ENCODE peak calls at places on chromosome 21, in nine cellular contexts. A is cardiac fibroblast, F is stomach, H is GM12865, X is A549, E is AG09309, L is bronchial epithelial cell, P is GM06990, K is thoracic aorta. C is an unnamed sample.

GRCh38 chr21:36466061-36466511 is 13.8 kb downstream of the CLDN14 start:
- DNase-seq in A (peak), F (no peak), H (no peak), X (no peak), E (no peak), L (no peak), P (no peak), K (no peak), C (no peak)

GRCh38 chr21:39659070-39659815 is 46.5 kb downstream of the B3GALT5 start:
- DNase-seq in A (no peak), F (no peak), H (no peak), X (no peak), E (no peak), L (no peak), P (no peak), K (no peak), C (no peak)

GRCh38 chr21:27268290-27268689 is 301.4 kb upstream of the ADAMTS5 start:
- DNase-seq in A (peak), F (no peak), H (no peak), X (no peak), E (peak), L (no peak), P (no peak), K (no peak), C (no peak)

GRCh38 chr21:34022557-34023335 is 50.6 kb upstream of the MRPS6 start:
- DNase-seq in A (no peak), F (no peak), H (peak), X (no peak), E (no peak), L (no peak), P (peak), K (no peak), C (no peak)

GRCh38 chr21:23452384-23453083 is 2154.7 kb downstream of the MRPL39 start:
- DNase-seq in A (no peak), F (no peak), H (peak), X (no peak), E (no peak), L (no peak), P (no peak), K (no peak), C (no peak)

GRCh38 chr21:24840287-24840686 is 767.0 kb downstream of the MRPL39 start:
- DNase-seq in A (no peak), F (no peak), H (no peak), X (no peak), E (no peak), L (no peak), P (peak), K (no peak), C (no peak)

GRCh38 chr21:33939224-33939623 is 23.6 kb upstream of the ATP5PO start:
- DNase-seq in A (no peak), F (no peak), H (no peak), X (no peak), E (no peak), L (no peak), P (no peak), K (no peak), C (no peak)

GRCh38 chr21:27213328-27213727 is 246.4 kb upstream of the ADAMTS5 start:
- DNase-seq in A (peak), F (no peak), H (no peak), X (no peak), E (no peak), L (peak), P (no peak), K (no peak), C (no peak)

GRCh38 chr21:32370971-32371766 is 21.6 kb downstream of the URB1 start:
- DNase-seq in A (peak), F (no peak), H (no peak), X (no peak), E (no peak), L (no peak), P (no peak), K (no peak), C (no peak)

GRCh38 chr21:36096398-36097290 is 26.8 kb downstream of the CBR1 start:
- DNase-seq in A (no peak), F (no peak), H (no peak), X (no peak), E (no peak), L (no peak), P (no peak), K (no peak), C (no peak)

GRCh38 chr21:25313891-25314646 is 293.2 kb downstream of the MRPL39 start:
- DNase-seq in A (peak), F (no peak), H (peak), X (no peak), E (no peak), L (no peak), P (no peak), K (no peak), C (no peak)

GRCh38 chr21:16195476-16195875 is 465.7 kb downstream of the USP25 start:
- DNase-seq in A (peak), F (no peak), H (no peak), X (no peak), E (no peak), L (peak), P (peak), K (no peak), C (no peak)

GRCh38 chr21:16194851-16195251 is 465.1 kb downstream of the USP25 start:
- DNase-seq in A (peak), F (no peak), H (no peak), X (no peak), E (no peak), L (peak), P (no peak), K (no peak), C (no peak)

GRCh38 chr21:16195896-16196443 is 466.2 kb downstream of the USP25 start:
- DNase-seq in A (peak), F (no peak), H (no peak), X (no peak), E (no peak), L (peak), P (no peak), K (no peak), C (no peak)

GRCh38 chr21:16192900-16193299 is 463.1 kb downstream of the USP25 start:
- DNase-seq in A (peak), F (no peak), H (no peak), X (peak), E (no peak), L (peak), P (no peak), K (no peak), C (no peak)

DNA sequence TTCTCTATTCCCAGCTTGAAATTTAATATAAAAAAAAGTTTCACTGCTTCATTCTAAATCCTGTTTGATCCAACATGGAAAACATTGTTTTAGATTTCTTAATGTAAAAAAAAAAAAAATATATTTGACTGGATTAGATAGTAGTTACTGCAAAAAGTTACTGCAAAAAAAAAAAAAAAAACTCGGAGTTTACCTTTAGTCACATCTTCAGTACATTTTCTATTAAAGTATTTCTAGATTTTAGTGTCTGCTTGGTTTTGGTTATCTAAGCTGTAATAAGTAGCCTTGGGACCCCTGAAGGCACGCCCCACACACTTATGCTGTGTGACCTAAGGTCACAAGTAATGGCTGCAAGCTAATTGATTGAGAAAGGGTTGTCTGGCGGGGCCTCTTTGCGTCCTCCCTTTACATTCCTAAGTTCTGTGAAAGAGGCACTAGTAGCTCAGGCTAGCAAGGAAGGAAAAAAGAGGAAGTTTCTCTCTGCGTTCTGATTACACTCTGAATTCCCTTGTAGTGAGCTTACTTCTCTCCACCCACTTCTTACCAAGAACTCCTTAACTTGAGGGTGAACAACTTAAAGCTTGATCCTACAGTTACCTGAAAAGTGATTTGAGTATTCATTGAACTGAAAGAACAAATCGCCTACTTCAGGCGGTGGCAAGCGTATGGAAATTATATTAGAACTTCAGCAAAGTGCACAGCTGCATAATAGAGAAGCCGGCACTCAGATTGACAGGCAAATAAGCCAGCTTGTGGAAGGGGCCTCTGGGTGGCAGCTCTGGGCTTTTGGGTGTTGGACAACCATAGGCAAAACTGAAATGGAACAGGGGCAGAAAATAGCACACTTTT is 464.2 kb downstream of the USP25 start:
- DNase-seq in A (peak), F (peak), H (peak), X (peak), E (peak), L (peak), P (peak), K (no peak), C (no peak)
- TF ChIP-seq CTCF in A (peak), F (no peak), H (no peak), X (peak), E (peak), L (peak), P (peak), K (peak), C (peak)

DNA sequence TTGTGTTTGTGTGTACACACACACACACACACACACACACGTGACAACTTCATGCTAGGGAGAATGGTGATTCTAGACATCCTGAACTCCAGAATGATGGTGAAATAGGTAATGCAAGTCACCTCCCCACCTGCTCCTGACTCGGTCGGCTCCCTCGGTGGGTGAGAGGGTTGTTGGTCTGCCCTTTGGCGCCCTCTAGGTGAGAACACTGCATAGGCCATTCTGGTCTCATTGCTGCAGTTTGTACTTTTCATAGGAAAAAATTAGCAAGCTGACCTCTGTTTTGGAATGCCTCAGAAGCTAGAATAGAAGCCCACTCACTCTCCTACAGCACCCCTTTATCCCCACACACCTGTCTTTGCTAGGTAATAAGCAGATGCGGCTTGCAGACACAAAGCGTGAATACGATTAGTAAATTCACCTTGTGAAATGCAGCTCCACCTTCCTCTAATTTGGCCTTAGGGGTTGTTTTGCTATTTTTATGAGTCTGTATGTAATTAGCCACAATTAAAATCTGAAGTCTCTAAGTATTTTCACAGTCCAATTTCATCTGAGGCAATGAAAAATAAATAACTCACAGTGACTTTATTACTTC is 130.0 kb upstream of the KCNJ15 start:
- DNase-seq in A (peak), F (peak), H (peak), X (peak), E (no peak), L (peak), P (peak), K (no peak), C (peak)
- TF ChIP-seq CTCF in A (peak), F (no peak), H (peak), X (peak), E (peak), L (peak), P (peak), K (peak), C (peak)

GRCh38 chr21:44819283-44820243 is 1.7 kb upstream of the SUMO3 start:
- DNase-seq in A (no peak), F (no peak), H (no peak), X (no peak), E (no peak), L (no peak), P (no peak), K (no peak), C (no peak)

GRCh38 chr21:44816761-44817505 is 929 bp downstream of the SUMO3 start:
- DNase-seq in A (no peak), F (no peak), H (no peak), X (no peak), E (no peak), L (no peak), P (no peak), K (no peak), C (no peak)

GRCh38 chr21:44817506-44817880 is 369 bp downstream of the SUMO3 start:
- DNase-seq in A (peak), F (peak), H (peak), X (peak), E (peak), L (peak), P (peak), K (no peak), C (peak)

GRCh38 chr21:44817914-44818635 is at the start of gene SUMO3:
- DNase-seq in A (peak), F (peak), H (peak), X (peak), E (no peak), L (peak), P (peak), K (no peak), C (peak)

GRCh38 chr21:44818636-44819011 is 762 bp upstream of the SUMO3 start:
- DNase-seq in A (no peak), F (no peak), H (no peak), X (no peak), E (no peak), L (no peak), P (no peak), K (no peak), C (no peak)
- TF ChIP-seq CTCF in A (no peak), F (no peak), H (no peak), X (no peak), E (no peak), L (no peak), P (no peak), K (no peak), C (no peak)

GRCh38 chr21:42771503-42771805 is 107.9 kb downstream of the WDR4 start:
- DNase-seq in A (no peak), F (no peak), H (no peak), X (no peak), E (no peak), L (no peak), P (no peak), K (no peak), C (no peak)

GRCh38 chr21:42768324-42769121 is 110.8 kb downstream of the WDR4 start:
- DNase-seq in A (no peak), F (no peak), H (no peak), X (no peak), E (no peak), L (no peak), P (no peak), K (no peak), C (no peak)

GRCh38 chr21:42770717-42771502 is 108.4 kb downstream of the WDR4 start:
- DNase-seq in A (no peak), F (no peak), H (no peak), X (no peak), E (no peak), L (no peak), P (no peak), K (no peak), C (no peak)

GRCh38 chr21:42769183-42769819 is 110.0 kb downstream of the WDR4 start:
- DNase-seq in A (no peak), F (no peak), H (no peak), X (no peak), E (no peak), L (no peak), P (no peak), K (no peak), C (no peak)

DNA sequence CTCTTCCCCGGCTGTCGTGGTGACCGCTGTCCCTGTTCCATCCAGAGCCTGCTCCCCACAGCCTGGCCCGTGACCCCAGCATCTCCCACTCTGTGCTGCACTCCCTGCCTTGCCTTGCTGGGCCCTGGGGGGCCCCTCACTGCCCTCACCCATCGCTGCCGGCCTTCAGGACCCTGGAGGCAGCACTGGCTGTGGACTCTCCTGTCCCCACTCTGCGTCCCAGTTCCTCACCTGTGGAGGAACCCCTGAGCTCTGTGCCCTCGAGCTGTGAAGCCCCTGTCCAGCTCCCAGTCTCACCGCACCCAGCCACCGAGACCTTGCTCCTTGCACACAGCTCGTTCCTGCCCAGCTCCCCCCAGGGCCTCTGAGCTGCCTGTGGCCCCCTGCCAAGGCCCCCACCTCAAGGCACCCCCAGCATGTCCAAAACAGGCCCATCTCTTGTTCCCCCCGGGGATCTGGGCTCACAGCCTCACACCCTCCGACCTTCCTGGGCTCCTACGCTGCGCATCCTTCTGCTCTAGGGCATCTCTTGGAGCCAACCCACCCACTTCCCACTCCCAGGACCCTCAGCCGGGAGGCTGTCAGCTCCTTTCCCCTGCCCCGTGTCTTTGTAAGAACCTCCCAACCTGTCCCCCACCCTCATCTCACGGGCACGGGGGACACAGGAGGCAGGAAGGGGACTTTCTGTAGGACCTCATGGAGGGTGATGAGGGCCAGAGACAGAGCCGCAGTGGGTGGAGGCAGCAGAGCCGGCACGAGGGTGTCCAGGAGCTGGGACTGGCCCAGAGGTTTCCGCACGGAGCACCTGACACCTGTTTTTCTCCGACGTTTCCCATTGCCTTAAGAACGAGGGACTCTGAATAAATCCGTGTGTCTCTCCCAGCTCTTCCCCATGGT is 109.3 kb downstream of the WDR4 start:
- DNase-seq in A (no peak), F (no peak), H (no peak), X (no peak), E (no peak), L (no peak), P (no peak), K (no peak), C (no peak)
- TF ChIP-seq CTCF in A (no peak), F (no peak), H (no peak), X (no peak), E (no peak), L (no peak), P (no peak), K (no peak), C (no peak)

C was measured in GM10248.